ENCODE peak calls at places on chromosomes 12 and 14, in eight cellular contexts. One of them, this sample, is unnamed.

GRCh38 chr12:57126561-57126960 is 1.7 kb upstream of the LRP1 start:
- DNase-seq in Karpas-422: no peak
- DNase-seq in OCI-LY7: no peak
- DNase-seq in right cardiac atrium: no peak
- DNase-seq in cardiac muscle cell: no peak
- DNase-seq in adrenal gland: no peak
- DNase-seq in transverse colon: peak; percentile 15
- DNase-seq in astrocyte: no peak
- DNase-seq in this sample: no peak

GRCh38 chr12:79402626-79403025 is 288.1 kb downstream of the PAWR start:
- DNase-seq in Karpas-422: no peak
- DNase-seq in OCI-LY7: no peak
- DNase-seq in right cardiac atrium: no peak
- DNase-seq in cardiac muscle cell: no peak
- DNase-seq in adrenal gland: no peak
- DNase-seq in transverse colon: no peak
- DNase-seq in astrocyte: peak; percentile 85
- DNase-seq in this sample: no peak

GRCh38 chr14:73943083-73943482 is 6.8 kb downstream of the FAM161B start:
- DNase-seq in Karpas-422: no peak
- DNase-seq in OCI-LY7: no peak
- DNase-seq in right cardiac atrium: no peak
- DNase-seq in cardiac muscle cell: no peak
- DNase-seq in adrenal gland: peak; percentile 43
- DNase-seq in transverse colon: no peak
- DNase-seq in astrocyte: peak; percentile 3
- DNase-seq in this sample: no peak

GRCh38 chr14:93316716-93317115 is 16.1 kb downstream of the BTBD7 start:
- DNase-seq in Karpas-422: no peak
- DNase-seq in OCI-LY7: no peak
- DNase-seq in right cardiac atrium: no peak
- DNase-seq in cardiac muscle cell: no peak
- DNase-seq in adrenal gland: no peak
- DNase-seq in transverse colon: no peak
- DNase-seq in astrocyte: no peak
- DNase-seq in this sample: no peak

GRCh38 chr12:113422030-113422900 is at the start of gene SDSL:
- DNase-seq in Karpas-422: peak; percentile 83
- DNase-seq in OCI-LY7: peak; percentile 83
- DNase-seq in right cardiac atrium: peak; percentile 69
- DNase-seq in cardiac muscle cell: peak; percentile 60
- DNase-seq in adrenal gland: peak; percentile 80
- DNase-seq in transverse colon: peak; percentile 74
- DNase-seq in astrocyte: peak; percentile 73
- DNase-seq in this sample: peak; percentile 85

GRCh38 chr12:66916189-66916588 is 237.3 kb upstream of the GRIP1 start:
- DNase-seq in Karpas-422: no peak
- DNase-seq in OCI-LY7: no peak
- DNase-seq in right cardiac atrium: no peak
- DNase-seq in cardiac muscle cell: peak; percentile 18
- DNase-seq in adrenal gland: no peak
- DNase-seq in transverse colon: no peak
- DNase-seq in astrocyte: no peak
- DNase-seq in this sample: no peak

GRCh38 chr12:9341260-9341585 is 133.0 kb upstream of the PZP start:
- DNase-seq in Karpas-422: no peak
- DNase-seq in OCI-LY7: no peak
- DNase-seq in right cardiac atrium: no peak
- DNase-seq in cardiac muscle cell: no peak
- DNase-seq in adrenal gland: no peak
- DNase-seq in transverse colon: no peak
- DNase-seq in astrocyte: no peak
- DNase-seq in this sample: no peak

GRCh38 chr12:128825845-128826244 is 2.1 kb upstream of the SLC15A4 start:
- DNase-seq in Karpas-422: no peak
- DNase-seq in OCI-LY7: no peak
- DNase-seq in right cardiac atrium: no peak
- DNase-seq in cardiac muscle cell: no peak
- DNase-seq in adrenal gland: no peak
- DNase-seq in transverse colon: no peak
- DNase-seq in astrocyte: no peak
- DNase-seq in this sample: no peak

GRCh38 chr12:124916370-124917134 is 2.1 kb upstream of the UBC start:
- DNase-seq in Karpas-422: peak; percentile 78
- DNase-seq in OCI-LY7: peak; percentile 68
- DNase-seq in right cardiac atrium: peak; percentile 78
- DNase-seq in cardiac muscle cell: no peak
- DNase-seq in adrenal gland: peak; percentile 73
- DNase-seq in transverse colon: peak; percentile 84
- DNase-seq in astrocyte: peak; percentile 92
- DNase-seq in this sample: peak; percentile 81

GRCh38 chr14:50846171-50846880 is 15.4 kb upstream of the NIN start:
- DNase-seq in Karpas-422: no peak
- DNase-seq in OCI-LY7: no peak
- DNase-seq in right cardiac atrium: no peak
- DNase-seq in cardiac muscle cell: no peak
- DNase-seq in adrenal gland: no peak
- DNase-seq in transverse colon: no peak
- DNase-seq in astrocyte: peak; percentile 93
- DNase-seq in this sample: no peak

GRCh38 chr12:18145924-18146323 is 55.9 kb upstream of the RERGL start:
- DNase-seq in Karpas-422: no peak
- DNase-seq in OCI-LY7: no peak
- DNase-seq in right cardiac atrium: no peak
- DNase-seq in cardiac muscle cell: no peak
- DNase-seq in adrenal gland: no peak
- DNase-seq in transverse colon: no peak
- DNase-seq in astrocyte: no peak
- DNase-seq in this sample: no peak

GRCh38 chr14:69013943-69014782 is 35.1 kb upstream of the ACTN1 start:
- DNase-seq in Karpas-422: peak; percentile 51
- DNase-seq in OCI-LY7: no peak
- DNase-seq in right cardiac atrium: peak; percentile 56
- DNase-seq in cardiac muscle cell: peak; percentile 79
- DNase-seq in adrenal gland: no peak
- DNase-seq in transverse colon: peak; percentile 84
- DNase-seq in astrocyte: no peak
- DNase-seq in this sample: peak; percentile 91

GRCh38 chr12:65803253-65803652 is 21.0 kb upstream of the HMGA2 start:
- DNase-seq in Karpas-422: no peak
- DNase-seq in OCI-LY7: no peak
- DNase-seq in right cardiac atrium: no peak
- DNase-seq in cardiac muscle cell: no peak
- DNase-seq in adrenal gland: no peak
- DNase-seq in transverse colon: no peak
- DNase-seq in astrocyte: no peak
- DNase-seq in this sample: no peak

GRCh38 chr12:74066476-74066875 is 471.2 kb upstream of the ATXN7L3B start:
- DNase-seq in Karpas-422: no peak
- DNase-seq in OCI-LY7: no peak
- DNase-seq in right cardiac atrium: no peak
- DNase-seq in cardiac muscle cell: no peak
- DNase-seq in adrenal gland: no peak
- DNase-seq in transverse colon: no peak
- DNase-seq in astrocyte: no peak
- DNase-seq in this sample: no peak

GRCh38 chr14:89650077-89650978 is 233.3 kb upstream of the FOXN3 start:
- DNase-seq in Karpas-422: no peak
- DNase-seq in OCI-LY7: no peak
- DNase-seq in right cardiac atrium: no peak
- DNase-seq in cardiac muscle cell: no peak
- DNase-seq in adrenal gland: no peak
- DNase-seq in transverse colon: no peak
- DNase-seq in astrocyte: peak; percentile 48
- DNase-seq in this sample: no peak

GRCh38 chr12:91685917-91686316 is 459.7 kb downstream of the BTG1 start:
- DNase-seq in Karpas-422: no peak
- DNase-seq in OCI-LY7: no peak
- DNase-seq in right cardiac atrium: no peak
- DNase-seq in cardiac muscle cell: no peak
- DNase-seq in adrenal gland: no peak
- DNase-seq in transverse colon: no peak
- DNase-seq in astrocyte: peak; percentile 61
- DNase-seq in this sample: no peak

GRCh38 chr14:69855180-69855817 is 23.9 kb upstream of the SMOC1 start:
- DNase-seq in Karpas-422: no peak
- DNase-seq in OCI-LY7: no peak
- DNase-seq in right cardiac atrium: no peak
- DNase-seq in cardiac muscle cell: no peak
- DNase-seq in adrenal gland: no peak
- DNase-seq in transverse colon: no peak
- DNase-seq in astrocyte: no peak
- DNase-seq in this sample: no peak

GRCh38 chr12:106271575-106272505 is 24.0 kb upstream of the CKAP4 start:
- DNase-seq in Karpas-422: no peak
- DNase-seq in OCI-LY7: no peak
- DNase-seq in right cardiac atrium: no peak
- DNase-seq in cardiac muscle cell: no peak
- DNase-seq in adrenal gland: peak; percentile 59
- DNase-seq in transverse colon: no peak
- DNase-seq in astrocyte: no peak
- DNase-seq in this sample: peak; percentile 7

GRCh38 chr12:127987199-127987901 is 279.6 kb upstream of the TMEM132C start:
- DNase-seq in Karpas-422: no peak
- DNase-seq in OCI-LY7: no peak
- DNase-seq in right cardiac atrium: no peak
- DNase-seq in cardiac muscle cell: peak; percentile 55
- DNase-seq in adrenal gland: peak; percentile 93
- DNase-seq in transverse colon: no peak
- DNase-seq in astrocyte: peak; percentile 72
- DNase-seq in this sample: no peak

GRCh38 chr14:54537651-54538050 is 27.9 kb downstream of the CGRRF1 start:
- DNase-seq in Karpas-422: no peak
- DNase-seq in OCI-LY7: no peak
- DNase-seq in right cardiac atrium: no peak
- DNase-seq in cardiac muscle cell: no peak
- DNase-seq in adrenal gland: no peak
- DNase-seq in transverse colon: no peak
- DNase-seq in astrocyte: no peak
- DNase-seq in this sample: no peak

GRCh38 chr12:121128908-121129704 is 3.6 kb upstream of the P2RX7 start:
- DNase-seq in Karpas-422: peak; percentile 89
- DNase-seq in OCI-LY7: peak; percentile 89
- DNase-seq in right cardiac atrium: peak; percentile 86
- DNase-seq in cardiac muscle cell: no peak
- DNase-seq in adrenal gland: peak; percentile 79
- DNase-seq in transverse colon: peak; percentile 83
- DNase-seq in astrocyte: no peak
- DNase-seq in this sample: peak; percentile 83

GRCh38 chr12:57693317-57693658 is 644 bp upstream of the OS9 start:
- DNase-seq in Karpas-422: no peak
- DNase-seq in OCI-LY7: no peak
- DNase-seq in right cardiac atrium: no peak
- DNase-seq in cardiac muscle cell: no peak
- DNase-seq in adrenal gland: no peak
- DNase-seq in transverse colon: no peak
- DNase-seq in astrocyte: no peak
- DNase-seq in this sample: no peak

GRCh38 chr14:24895243-24895583 is 154.7 kb downstream of the STXBP6 start:
- DNase-seq in Karpas-422: no peak
- DNase-seq in OCI-LY7: no peak
- DNase-seq in right cardiac atrium: no peak
- DNase-seq in cardiac muscle cell: no peak
- DNase-seq in adrenal gland: no peak
- DNase-seq in transverse colon: no peak
- DNase-seq in astrocyte: peak; percentile 58
- DNase-seq in this sample: no peak

GRCh38 chr12:45235087-45236025 is 19.5 kb downstream of the ANO6 start:
- DNase-seq in Karpas-422: no peak
- DNase-seq in OCI-LY7: no peak
- DNase-seq in right cardiac atrium: no peak
- DNase-seq in cardiac muscle cell: no peak
- DNase-seq in adrenal gland: no peak
- DNase-seq in transverse colon: no peak
- DNase-seq in astrocyte: peak; percentile 82
- DNase-seq in this sample: peak; percentile 90
- H3K27ac ChIP-seq in Karpas-422: no peak overlapping the region
- H3K27ac ChIP-seq in OCI-LY7: no peak overlapping the region
- H3K27ac ChIP-seq in right cardiac atrium: peak overlapping the region; percentile 94
- H3K27ac ChIP-seq in cardiac muscle cell: peak overlapping the region; percentile 94
- H3K27ac ChIP-seq in adrenal gland: peak overlapping the region; percentile 93
- H3K27ac ChIP-seq in transverse colon: peak overlapping the region; percentile 86
- H3K27ac ChIP-seq in astrocyte: peak overlapping the region; percentile 97
- H3K27ac ChIP-seq in this sample: peak overlapping the region; percentile 78

GRCh38 chr14:96415559-96415958 is 23.6 kb downstream of the AK7 start:
- DNase-seq in Karpas-422: no peak
- DNase-seq in OCI-LY7: no peak
- DNase-seq in right cardiac atrium: no peak
- DNase-seq in cardiac muscle cell: no peak
- DNase-seq in adrenal gland: no peak
- DNase-seq in transverse colon: no peak
- DNase-seq in astrocyte: no peak
- DNase-seq in this sample: no peak

GRCh38 chr14:96418075-96418474 is 26.1 kb downstream of the AK7 start:
- DNase-seq in Karpas-422: no peak
- DNase-seq in OCI-LY7: no peak
- DNase-seq in right cardiac atrium: no peak
- DNase-seq in cardiac muscle cell: no peak
- DNase-seq in adrenal gland: no peak
- DNase-seq in transverse colon: no peak
- DNase-seq in astrocyte: no peak
- DNase-seq in this sample: no peak

GRCh38 chr14:96421236-96421635 is 29.3 kb downstream of the AK7 start:
- DNase-seq in Karpas-422: no peak
- DNase-seq in OCI-LY7: no peak
- DNase-seq in right cardiac atrium: no peak
- DNase-seq in cardiac muscle cell: no peak
- DNase-seq in adrenal gland: peak; percentile 37
- DNase-seq in transverse colon: no peak
- DNase-seq in astrocyte: no peak
- DNase-seq in this sample: no peak

GRCh38 chr14:96413526-96413925 is 21.6 kb downstream of the AK7 start:
- DNase-seq in Karpas-422: no peak
- DNase-seq in OCI-LY7: no peak
- DNase-seq in right cardiac atrium: no peak
- DNase-seq in cardiac muscle cell: no peak
- DNase-seq in adrenal gland: no peak
- DNase-seq in transverse colon: no peak
- DNase-seq in astrocyte: no peak
- DNase-seq in this sample: no peak

GRCh38 chr14:96417254-96417653 is 25.3 kb downstream of the AK7 start:
- DNase-seq in Karpas-422: no peak
- DNase-seq in OCI-LY7: no peak
- DNase-seq in right cardiac atrium: no peak
- DNase-seq in cardiac muscle cell: no peak
- DNase-seq in adrenal gland: no peak
- DNase-seq in transverse colon: no peak
- DNase-seq in astrocyte: no peak
- DNase-seq in this sample: no peak
- H3K4me1 ChIP-seq in Karpas-422: no peaks in the 10 kb centered on the region
- H3K4me1 ChIP-seq in OCI-LY7: no peaks in the 10 kb centered on the region
- H3K4me1 ChIP-seq in right cardiac atrium: no peaks in the 10 kb centered on the region
- H3K4me1 ChIP-seq in cardiac muscle cell: no peaks in the 10 kb centered on the region
- H3K4me1 ChIP-seq in adrenal gland: no peaks in the 10 kb centered on the region
- H3K4me1 ChIP-seq in transverse colon: no peaks in the 10 kb centered on the region
- H3K4me1 ChIP-seq in astrocyte: no peaks in the 10 kb centered on the region
- H3K4me1 ChIP-seq in this sample: no peaks in the 10 kb centered on the region

GRCh38 chr14:23182372-23183014 is 967 bp downstream of the SLC7A8 start:
- DNase-seq in Karpas-422: peak; percentile 59
- DNase-seq in OCI-LY7: peak; percentile 69
- DNase-seq in right cardiac atrium: no peak
- DNase-seq in cardiac muscle cell: peak; percentile 61
- DNase-seq in adrenal gland: peak; percentile 68
- DNase-seq in transverse colon: peak; percentile 70
- DNase-seq in astrocyte: no peak
- DNase-seq in this sample: peak; percentile 91
- H3K27ac ChIP-seq in Karpas-422: no peak overlapping the region
- H3K27ac ChIP-seq in OCI-LY7: no peak overlapping the region
- H3K27ac ChIP-seq in right cardiac atrium: no peak overlapping the region
- H3K27ac ChIP-seq in cardiac muscle cell: no peak overlapping the region
- H3K27ac ChIP-seq in adrenal gland: peak overlapping the region; percentile 48
- H3K27ac ChIP-seq in transverse colon: peak overlapping the region; percentile 70
- H3K27ac ChIP-seq in astrocyte: no peak overlapping the region
- H3K27ac ChIP-seq in this sample: no peak overlapping the region

GRCh38 chr12:118357327-118358007 is 15.2 kb downstream of the TAOK3 start:
- DNase-seq in Karpas-422: peak; percentile 95
- DNase-seq in OCI-LY7: peak; percentile 80
- DNase-seq in right cardiac atrium: no peak
- DNase-seq in cardiac muscle cell: no peak
- DNase-seq in adrenal gland: peak; percentile 46
- DNase-seq in transverse colon: peak; percentile 52
- DNase-seq in astrocyte: no peak
- DNase-seq in this sample: no peak
- H3K4me1 ChIP-seq in Karpas-422: peaks cover 49% of the 10 kb centered on the region
- H3K4me1 ChIP-seq in OCI-LY7: peaks cover 30% of the 10 kb centered on the region
- H3K4me1 ChIP-seq in right cardiac atrium: peaks cover 3% of the 10 kb centered on the region
- H3K4me1 ChIP-seq in cardiac muscle cell: peaks cover 7% of the 10 kb centered on the region
- H3K4me1 ChIP-seq in adrenal gland: peaks cover 31% of the 10 kb centered on the region
- H3K4me1 ChIP-seq in transverse colon: peaks cover 21% of the 10 kb centered on the region
- H3K4me1 ChIP-seq in astrocyte: peaks cover 10% of the 10 kb centered on the region
- H3K4me1 ChIP-seq in this sample: no peaks in the 10 kb centered on the region

This sample was measured in endodermal cell.